ENCODE peak calls at places on chromosome 15, in four cellular contexts. One of them, this sample, is unnamed.

GRCh38 chr15:90594297-90594696 is 64.6 kb downstream of the CRTC3 start:
- DNase-seq in stomach: peak; percentile 92
- DNase-seq in PC-3: peak; percentile 81
- DNase-seq in SK-N-SH: no peak
- DNase-seq in this sample: no peak

GRCh38 chr15:56205061-56205876 is 38.4 kb downstream of the RFX7 start:
- DNase-seq in PC-3: no peak
- DNase-seq in SK-N-SH: no peak
- DNase-seq in stomach: no peak
- DNase-seq in this sample: no peak

GRCh38 chr15:68385240-68385561 is 46.8 kb downstream of the ITGA11 start:
- DNase-seq in PC-3: no peak
- DNase-seq in SK-N-SH: no peak
- DNase-seq in stomach: peak; percentile 7
- DNase-seq in this sample: no peak

GRCh38 chr15:80455668-80456442 is 51.7 kb downstream of the ARNT2 start:
- DNase-seq in PC-3: peak; percentile 85
- DNase-seq in SK-N-SH: peak; percentile 75
- DNase-seq in stomach: peak; percentile 56
- DNase-seq in this sample: peak; percentile 26

GRCh38 chr15:79283252-79284048 is 928 bp downstream of the ANKRD34C start:
- DNase-seq in PC-3: peak; percentile 22
- DNase-seq in SK-N-SH: peak; percentile 69
- DNase-seq in stomach: no peak
- DNase-seq in this sample: peak; percentile 23

GRCh38 chr15:51731549-51732267 is 5.7 kb downstream of the LYSMD2 start:
- DNase-seq in SK-N-SH: no peak
- DNase-seq in PC-3: no peak
- DNase-seq in stomach: peak; percentile 39
- DNase-seq in this sample: no peak

GRCh38 chr15:96789999-96790398 is 459.5 kb downstream of the NR2F2 start:
- DNase-seq in PC-3: no peak
- DNase-seq in SK-N-SH: no peak
- DNase-seq in stomach: no peak
- DNase-seq in this sample: no peak

GRCh38 chr15:70494861-70495571 is 268.3 kb downstream of the UACA start:
- DNase-seq in stomach: no peak
- DNase-seq in SK-N-SH: peak; percentile 54
- DNase-seq in PC-3: peak; percentile 98
- DNase-seq in this sample: peak; percentile 98

GRCh38 chr15:33710746-33711145 is 257.6 kb upstream of the CHRM5 start:
- DNase-seq in stomach: no peak
- DNase-seq in PC-3: no peak
- DNase-seq in SK-N-SH: no peak
- DNase-seq in this sample: no peak

GRCh38 chr15:101167791-101168462 is 83.9 kb downstream of the CHSY1 start:
- DNase-seq in stomach: peak; percentile 42
- DNase-seq in PC-3: peak; percentile 93
- DNase-seq in SK-N-SH: no peak
- DNase-seq in this sample: peak; percentile 69

GRCh38 chr15:36024066-36024465 is 478.1 kb upstream of the DPH6 start:
- DNase-seq in SK-N-SH: no peak
- DNase-seq in stomach: no peak
- DNase-seq in PC-3: no peak
- DNase-seq in this sample: no peak

GRCh38 chr15:69410290-69410874 is 3.8 kb upstream of the KIF23 start:
- DNase-seq in SK-N-SH: peak; percentile 61
- DNase-seq in stomach: no peak
- DNase-seq in PC-3: peak; percentile 85
- DNase-seq in this sample: peak; percentile 63

GRCh38 chr15:60120100-60120499 is 116.0 kb downstream of the FOXB1 start:
- DNase-seq in PC-3: no peak
- DNase-seq in stomach: no peak
- DNase-seq in SK-N-SH: no peak
- DNase-seq in this sample: no peak

GRCh38 chr15:60633426-60633968 is 154.6 kb upstream of the ICE2 start:
- DNase-seq in SK-N-SH: no peak
- DNase-seq in PC-3: no peak
- DNase-seq in stomach: no peak
- DNase-seq in this sample: no peak

GRCh38 chr15:100945006-100945405 is 25.8 kb downstream of the LRRK1 start:
- DNase-seq in stomach: no peak
- DNase-seq in SK-N-SH: no peak
- DNase-seq in PC-3: no peak
- DNase-seq in this sample: no peak

GRCh38 chr15:53389271-53389670 is 370.2 kb downstream of the WDR72 start:
- DNase-seq in SK-N-SH: no peak
- DNase-seq in PC-3: no peak
- DNase-seq in stomach: no peak
- DNase-seq in this sample: no peak

GRCh38 chr15:68542771-68543544 is 35.8 kb upstream of the CORO2B start:
- DNase-seq in stomach: no peak
- DNase-seq in PC-3: peak; percentile 55
- DNase-seq in SK-N-SH: no peak
- DNase-seq in this sample: no peak

GRCh38 chr15:69092159-69092558 is 68.3 kb upstream of the GLCE start:
- DNase-seq in SK-N-SH: no peak
- DNase-seq in PC-3: peak; percentile 98
- DNase-seq in stomach: no peak
- DNase-seq in this sample: no peak

GRCh38 chr15:49847436-49847835 is 226.6 kb downstream of the DTWD1 start:
- DNase-seq in stomach: no peak
- DNase-seq in PC-3: no peak
- DNase-seq in SK-N-SH: no peak
- DNase-seq in this sample: no peak

GRCh38 chr15:75043509-75044257 is 20.3 kb downstream of the PPCDC start:
- DNase-seq in stomach: peak; percentile 82
- DNase-seq in PC-3: no peak
- DNase-seq in SK-N-SH: no peak
- DNase-seq in this sample: peak; percentile 99

GRCh38 chr15:45427085-45427484 is 48.7 kb upstream of the GATM start:
- DNase-seq in PC-3: no peak
- DNase-seq in stomach: no peak
- DNase-seq in SK-N-SH: no peak
- DNase-seq in this sample: no peak

GRCh38 chr15:71386005-71386404 is 270.7 kb downstream of the THSD4 start:
- DNase-seq in SK-N-SH: no peak
- DNase-seq in stomach: no peak
- DNase-seq in PC-3: no peak
- DNase-seq in this sample: no peak

GRCh38 chr15:40063563-40064011 is 24.6 kb upstream of the SRP14 start:
- DNase-seq in SK-N-SH: no peak
- DNase-seq in stomach: no peak
- DNase-seq in PC-3: peak; percentile 95
- DNase-seq in this sample: no peak

GRCh38 chr15:40062816-40063562 is 24.0 kb upstream of the SRP14 start:
- DNase-seq in SK-N-SH: no peak
- DNase-seq in stomach: no peak
- DNase-seq in PC-3: no peak
- DNase-seq in this sample: no peak

GRCh38 chr15:40059821-40060220 is 20.8 kb upstream of the SRP14 start:
- DNase-seq in SK-N-SH: no peak
- DNase-seq in PC-3: no peak
- DNase-seq in stomach: no peak
- DNase-seq in this sample: no peak

GRCh38 chr15:40060241-40060961 is 21.4 kb upstream of the SRP14 start:
- DNase-seq in stomach: no peak
- DNase-seq in SK-N-SH: no peak
- DNase-seq in PC-3: no peak
- DNase-seq in this sample: no peak

DNA sequence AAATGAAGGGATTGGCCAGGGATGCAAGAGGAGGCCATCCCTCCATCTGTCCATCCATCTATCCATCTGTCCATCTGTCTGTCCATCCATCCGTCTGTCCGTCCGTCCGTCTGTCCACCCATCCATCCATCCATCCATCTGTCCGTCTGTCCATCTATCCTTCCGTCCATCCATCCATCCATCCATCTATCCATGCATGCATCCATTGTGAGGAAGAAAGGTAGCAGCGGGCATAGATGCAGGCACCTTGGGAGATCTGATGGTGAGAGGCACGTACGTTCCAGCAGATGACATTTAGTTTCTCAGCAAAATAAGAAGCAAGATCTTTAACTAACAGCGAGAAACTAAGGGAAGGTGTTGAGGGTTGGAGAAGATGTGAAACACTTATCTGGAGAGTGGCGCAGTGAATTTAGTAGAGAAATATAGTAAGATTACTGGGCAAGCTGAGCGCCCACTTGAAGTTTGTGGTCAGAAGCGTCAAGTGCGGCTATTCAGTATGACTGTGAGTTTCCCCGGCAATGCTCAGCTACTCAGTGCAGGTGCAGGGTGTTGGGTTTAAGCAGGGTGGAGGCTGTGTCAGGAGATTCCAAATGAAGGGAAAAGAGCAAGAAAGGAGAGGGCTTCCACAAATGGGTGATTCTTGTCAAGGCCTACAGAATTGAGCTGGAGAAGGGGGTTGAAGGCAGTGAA is 22.4 kb upstream of the SRP14 start:
- DNase-seq in stomach: no peak
- DNase-seq in PC-3: no peak
- DNase-seq in SK-N-SH: no peak
- DNase-seq in this sample: no peak
- H3K27ac ChIP-seq in stomach: no peak overlapping the region
- H3K27ac ChIP-seq in PC-3: no peak overlapping the region
- H3K27ac ChIP-seq in SK-N-SH: no peak overlapping the region
- H3K27ac ChIP-seq in this sample: no peak overlapping the region

GRCh38 chr15:99057697-99058420 is 47.0 kb upstream of the SYNM start:
- DNase-seq in SK-N-SH: no peak
- DNase-seq in PC-3: no peak
- DNase-seq in stomach: no peak
- DNase-seq in this sample: no peak

GRCh38 chr15:99062226-99062625 is 42.7 kb upstream of the SYNM start:
- DNase-seq in SK-N-SH: no peak
- DNase-seq in PC-3: no peak
- DNase-seq in stomach: no peak
- DNase-seq in this sample: no peak

GRCh38 chr15:99058421-99058870 is 46.4 kb upstream of the SYNM start:
- DNase-seq in PC-3: no peak
- DNase-seq in SK-N-SH: no peak
- DNase-seq in stomach: no peak
- DNase-seq in this sample: no peak

GRCh38 chr15:99057020-99057419 is 47.9 kb upstream of the SYNM start:
- DNase-seq in SK-N-SH: no peak
- DNase-seq in stomach: no peak
- DNase-seq in PC-3: no peak
- DNase-seq in this sample: no peak

DNA sequence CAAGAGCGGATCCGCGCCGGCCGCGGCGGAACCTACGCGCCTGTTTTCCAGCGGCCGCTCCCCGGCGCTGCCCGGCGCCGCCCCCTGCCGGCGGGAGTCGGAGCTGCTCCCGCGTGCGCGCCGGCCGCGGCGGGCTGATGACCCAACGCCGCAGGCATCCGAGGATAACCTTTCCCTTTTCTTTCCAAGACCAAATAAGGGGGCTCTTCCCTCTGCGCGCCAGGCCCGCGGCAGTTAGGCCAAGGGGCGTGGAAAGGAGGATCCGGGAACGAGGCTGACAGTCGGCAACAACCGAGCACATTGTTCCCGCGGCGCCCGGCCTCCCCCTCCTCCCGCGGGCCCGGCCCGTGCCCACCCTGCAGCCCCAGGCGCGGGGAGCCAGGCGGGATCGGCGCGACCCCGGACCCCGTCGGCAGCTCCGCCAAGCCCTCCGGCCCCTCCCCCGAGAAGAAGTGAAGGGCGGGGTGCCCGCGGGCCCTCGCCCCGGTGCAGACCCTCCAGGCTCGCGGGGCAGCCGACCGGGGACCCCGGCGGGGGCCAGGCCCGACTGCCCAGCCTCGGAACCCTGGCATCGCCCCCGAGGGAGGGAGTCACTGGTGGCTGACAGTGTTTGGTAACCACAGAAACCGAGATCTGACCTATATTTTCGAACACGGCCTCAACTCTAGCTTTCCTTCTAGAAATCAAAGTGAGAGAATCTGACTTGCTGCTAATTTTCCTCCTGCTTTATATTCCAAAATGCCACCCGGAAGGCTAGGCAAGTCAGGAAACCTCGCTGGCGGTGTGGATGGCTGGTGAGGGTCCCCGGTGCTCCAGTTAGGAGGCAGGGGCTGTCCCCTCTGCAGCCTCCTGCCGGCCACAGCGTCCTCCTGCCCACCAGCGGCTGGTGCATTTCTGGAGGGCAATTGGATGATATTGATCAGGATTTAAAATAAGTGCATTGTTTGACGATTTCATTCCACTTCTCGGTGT is 45.6 kb upstream of the SYNM start:
- DNase-seq in PC-3: peak; percentile 81
- DNase-seq in stomach: peak; percentile 67
- DNase-seq in SK-N-SH: peak; percentile 93
- DNase-seq in this sample: peak; percentile 88
- H3K4me3 ChIP-seq in PC-3: peak overlapping the region; percentile 82
- H3K4me3 ChIP-seq in stomach: peak overlapping the region; percentile 63
- H3K4me3 ChIP-seq in SK-N-SH: peak overlapping the region; percentile 60
- H3K4me3 ChIP-seq in this sample: peak overlapping the region; percentile 74

DNA sequence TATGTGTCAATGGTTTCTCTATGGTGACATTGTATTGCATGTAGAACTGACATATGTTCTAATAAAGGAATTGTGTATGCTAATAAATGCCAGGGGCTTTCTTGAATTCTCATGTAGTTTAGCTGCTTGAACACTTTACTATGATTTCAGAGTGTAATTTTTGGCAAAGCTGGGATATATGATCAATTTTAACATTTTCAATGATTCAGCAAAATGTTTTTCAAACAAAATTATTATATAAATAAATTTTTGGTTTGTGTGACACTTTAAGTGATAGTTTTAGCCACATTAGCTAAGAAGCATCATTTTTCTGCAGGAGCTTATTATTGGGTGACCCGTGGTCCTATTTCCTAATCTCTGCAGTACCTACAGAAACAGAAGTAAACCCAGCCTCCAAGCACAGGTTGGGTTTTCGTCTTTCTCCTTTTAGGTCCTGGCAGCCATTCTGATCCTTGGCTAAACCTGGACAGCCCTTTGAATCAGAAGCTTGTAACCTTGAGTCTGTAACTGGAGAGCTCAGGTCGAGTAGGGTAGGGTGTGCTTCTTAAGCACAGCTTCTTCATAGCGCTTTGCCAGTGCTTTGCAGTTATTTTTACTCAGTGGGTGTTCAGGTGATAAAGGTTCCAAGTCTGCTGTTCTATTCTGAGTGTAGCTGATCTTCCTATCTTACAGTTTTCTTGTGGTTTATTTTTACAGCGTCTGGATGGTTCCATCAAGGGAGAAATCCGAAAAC is 74.2 kb downstream of the CHD2 start:
- DNase-seq in SK-N-SH: no peak
- DNase-seq in PC-3: no peak
- DNase-seq in stomach: no peak
- DNase-seq in this sample: no peak
- H3K36me3 ChIP-seq in SK-N-SH: peaks cover 94% of the 10 kb centered on the region
- H3K36me3 ChIP-seq in PC-3: peaks cover 60% of the 10 kb centered on the region
- H3K36me3 ChIP-seq in stomach: peaks cover 97% of the 10 kb centered on the region
- H3K36me3 ChIP-seq in this sample: peaks cover 90% of the 10 kb centered on the region

DNA sequence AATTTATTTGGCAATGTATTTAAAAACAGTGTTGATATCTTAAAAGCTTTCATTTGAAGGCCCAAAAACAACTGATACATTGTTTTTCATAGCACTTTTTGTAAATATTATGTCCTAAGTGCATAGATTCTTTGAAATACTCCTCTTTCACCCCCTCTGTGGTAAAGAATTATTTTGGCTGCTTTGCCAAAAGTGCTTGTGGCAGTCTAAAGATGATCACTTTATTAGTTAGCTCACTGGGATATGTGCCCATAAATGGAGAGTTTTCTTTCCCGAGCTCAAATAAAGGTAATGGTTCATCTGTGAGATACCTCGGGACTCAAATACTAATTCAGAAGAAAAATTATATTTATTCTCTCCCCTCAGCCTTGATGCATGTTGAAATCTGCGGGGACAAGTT is 16.7 kb downstream of the AKAP13 start:
- DNase-seq in stomach: no peak
- DNase-seq in PC-3: peak; percentile 49
- DNase-seq in SK-N-SH: no peak
- DNase-seq in this sample: no peak
- H3K27ac ChIP-seq in stomach: no peak overlapping the region
- H3K27ac ChIP-seq in PC-3: no peak overlapping the region
- H3K27ac ChIP-seq in SK-N-SH: no peak overlapping the region
- H3K27ac ChIP-seq in this sample: no peak overlapping the region

This sample was measured in SJCRH30.